ENCODE peak calls at places on chromosome 3, in seven cellular contexts. R is gastrocnemius medialis, Y is transverse colon, K is tibial nerve, W is NT2/D1, S is left lung, O is heart right ventricle. D is an unnamed sample. For H3K4me1, the result is how much of the 10 kb centered on the place peaks cover.

GRCh38 chr3:81684739-81685395 is 76.6 kb downstream of the GBE1 start:
- DNase-seq in W (no peak), O (no peak), K (no peak), R (no peak), S (no peak), Y (no peak), D (no peak)

GRCh38 chr3:81726132-81726531 is 35.3 kb downstream of the GBE1 start:
- DNase-seq in S (no peak), O (no peak), Y (no peak), K (no peak), W (no peak), R (no peak), D (no peak)

GRCh38 chr3:10484709-10485108 is 20.7 kb downstream of the ATP2B2 start:
- DNase-seq in S (peak), O (no peak), K (no peak), W (no peak), Y (no peak), R (no peak), D (no peak)

GRCh38 chr3:149004622-149005021 is 13.3 kb downstream of the GYG1 start:
- DNase-seq in O (no peak), R (peak), K (no peak), S (no peak), Y (no peak), W (no peak), D (no peak)

GRCh38 chr3:16741890-16742289 is 136.7 kb upstream of the DAZL start:
- DNase-seq in Y (no peak), R (peak), K (no peak), S (no peak), W (no peak), O (peak), D (no peak)

GRCh38 chr3:114231616-114232015 is 5.8 kb downstream of the ZNF80 start:
- DNase-seq in R (no peak), O (no peak), W (no peak), S (no peak), Y (no peak), K (no peak), D (no peak)

GRCh38 chr3:64664397-64664796 is 23.4 kb downstream of the ADAMTS9 start:
- DNase-seq in S (no peak), W (no peak), Y (no peak), R (no peak), O (no peak), K (no peak), D (no peak)

GRCh38 chr3:177102526-177102925 is 94.8 kb downstream of the TBL1XR1 start:
- DNase-seq in K (no peak), O (no peak), W (no peak), R (no peak), S (no peak), Y (no peak), D (no peak)

GRCh38 chr3:108124337-108125150 is 33.7 kb upstream of the CD47 start:
- DNase-seq in K (no peak), R (no peak), W (peak), O (no peak), Y (peak), S (no peak), D (no peak)

GRCh38 chr3:143442761-143443477 is 323.3 kb downstream of the CHST2 start:
- DNase-seq in O (no peak), W (no peak), R (no peak), Y (no peak), S (no peak), K (no peak), D (no peak)

GRCh38 chr3:99753268-99753975 is 64.2 kb upstream of the CMSS1 start:
- DNase-seq in S (no peak), R (no peak), Y (no peak), W (peak), K (no peak), O (no peak), D (no peak)

GRCh38 chr3:11995061-11995460 is 9.1 kb upstream of the SYN2 start:
- DNase-seq in R (no peak), K (no peak), Y (no peak), S (no peak), W (no peak), O (no peak), D (no peak)

GRCh38 chr3:71303627-71304260 is 279.8 kb downstream of the FOXP1 start:
- DNase-seq in W (no peak), O (no peak), S (no peak), K (no peak), Y (peak), R (no peak), D (no peak)

GRCh38 chr3:71302604-71303003 is 280.9 kb downstream of the FOXP1 start:
- DNase-seq in W (no peak), O (no peak), S (no peak), R (no peak), Y (no peak), K (no peak), D (no peak)

GRCh38 chr3:71305246-71306206 is 278.0 kb downstream of the FOXP1 start:
- DNase-seq in R (no peak), K (no peak), S (no peak), W (peak), Y (peak), O (peak), D (no peak)

GRCh38 chr3:71304261-71304646 is 279.3 kb downstream of the FOXP1 start:
- DNase-seq in Y (no peak), R (no peak), W (no peak), K (no peak), S (no peak), O (no peak), D (no peak)

DNA sequence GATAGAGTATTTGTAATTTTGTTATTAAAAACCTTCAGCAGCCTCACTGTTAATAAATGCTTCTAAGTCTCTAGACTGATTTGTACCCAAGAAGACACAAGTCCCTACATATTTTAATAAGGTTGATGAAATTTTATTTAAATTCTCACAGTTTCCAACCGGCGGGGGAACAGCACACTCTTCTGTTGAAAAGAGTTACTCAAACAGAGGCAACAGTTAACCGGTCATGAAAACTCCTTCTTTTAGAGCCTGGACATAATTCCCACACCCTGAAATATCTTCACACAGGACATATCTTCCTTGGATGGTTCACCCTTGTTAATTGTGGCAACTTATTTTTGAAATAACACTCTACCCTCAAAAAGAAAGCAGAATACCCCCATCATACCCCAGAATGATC is 278.8 kb downstream of the FOXP1 start:
- DNase-seq in O (peak), K (no peak), R (no peak), Y (peak), S (no peak), W (no peak), D (no peak)
- H3K4me3 ChIP-seq in O (no peak), K (peak), R (peak), Y (peak), S (peak), W (peak), D (peak)

DNA sequence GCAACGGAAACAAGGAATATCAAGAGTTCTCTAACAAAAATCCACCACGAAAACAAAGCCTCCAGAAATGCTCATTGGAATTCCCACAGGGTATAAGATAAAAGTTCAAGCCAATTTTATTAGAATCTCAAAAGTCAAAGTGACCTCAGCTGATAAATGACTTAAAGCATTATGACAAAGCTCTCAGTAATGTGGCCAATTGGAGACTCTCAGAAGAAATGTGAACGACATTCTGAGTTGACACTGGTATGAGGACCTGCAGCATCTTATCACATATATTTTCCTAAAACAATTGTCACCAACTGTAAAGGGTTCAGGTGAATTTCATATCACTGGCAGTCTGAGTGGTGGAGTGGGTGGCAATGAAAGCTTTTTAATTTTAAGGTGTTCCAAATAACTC is 199.1 kb downstream of the FOXP1 start:
- DNase-seq in K (no peak), Y (no peak), W (no peak), R (no peak), O (no peak), S (no peak), D (no peak)
- H3K4me1 ChIP-seq in K (under half), Y (under half), W (under half), R (under half), O (under half), S (under half), D (under half)

GRCh38 chr3:79766474-79767193 is 1.2 kb downstream of the ROBO1 start:
- DNase-seq in K (no peak), R (no peak), W (no peak), O (no peak), Y (no peak), S (peak), D (no peak)
- H3K4me3 ChIP-seq in K (peak), R (no peak), W (peak), O (no peak), Y (peak), S (no peak), D (no peak)

GRCh38 chr3:172549144-172549543 is 25.9 kb upstream of the TNFSF10 start:
- DNase-seq in R (no peak), K (no peak), W (no peak), O (no peak), S (no peak), Y (no peak), D (no peak)
- H3K4me1 ChIP-seq in R (under half), K (under half), W (under half), O (under half), S (under half), Y (under half), D (under half)

D was measured in upper lobe of right lung.